ENCODE peak calls at places on chromosomes 6 and 20, in five cellular contexts. H is tibial artery, Y is MM.1S, Q is AG10803, D is BJ. U is an unnamed sample.

GRCh38 chr6:113067612-113068262 is 720.6 kb downstream of the RFPL4B start:
- DNase-seq in D (no peak), Y (peak; percentile 14), Q (peak; percentile 58), H (no peak), U (peak; percentile 32)

GRCh38 chr6:125188037-125188436 is 34.5 kb downstream of the TPD52L1 start:
- DNase-seq in H (no peak), D (no peak), Q (peak; percentile 30), Y (no peak), U (peak; percentile 56)

GRCh38 chr6:146819596-146820320 is 221.0 kb downstream of the ADGB start:
- DNase-seq in H (no peak), Q (no peak), D (no peak), Y (no peak), U (peak; percentile 1)

GRCh38 chr6:68691120-68691519 is 56.0 kb downstream of the ADGRB3 start:
- DNase-seq in D (no peak), H (no peak), Y (no peak), Q (no peak), U (no peak)

GRCh38 chr6:31734703-31735500 is 1.4 kb downstream of the CLIC1 start:
- DNase-seq in Q (peak; percentile 61), D (no peak), Y (peak; percentile 63), H (peak; percentile 53), U (no peak)

GRCh38 chr6:156776470-156776840 is 723 bp upstream of the ARID1B start:
- DNase-seq in Y (no peak), D (no peak), Q (no peak), H (no peak), U (no peak)

GRCh38 chr6:44074383-44075136 is 52.7 kb downstream of the MRPL14 start:
- DNase-seq in Q (peak; percentile 81), D (no peak), Y (peak; percentile 83), H (peak; percentile 71), U (peak; percentile 49)

GRCh38 chr6:925656-926213 is 232.8 kb upstream of the EXOC2 start:
- DNase-seq in Q (no peak), Y (no peak), H (no peak), D (no peak), U (no peak)

GRCh38 chr6:11363881-11364576 is 131.6 kb upstream of the NEDD9 start:
- DNase-seq in H (no peak), Y (no peak), Q (no peak), D (no peak), U (no peak)

GRCh38 chr20:49888341-49889244 is 26.7 kb downstream of the SPATA2 start:
- DNase-seq in Q (peak; percentile 47), Y (peak; percentile 21), D (no peak), H (no peak), U (peak; percentile 31)

GRCh38 chr6:92121228-92121627 is 1298.1 kb downstream of the EPHA7 start:
- DNase-seq in Y (no peak), D (no peak), H (no peak), Q (no peak), U (no peak)

GRCh38 chr20:21500599-21500998 is 13.3 kb downstream of the NKX2-2 start:
- DNase-seq in Y (no peak), Q (no peak), H (no peak), D (no peak), U (no peak)
- H3K4me3 ChIP-seq in Y (no peak overlapping the region), Q (no peak overlapping the region), H (no peak overlapping the region), D (no peak overlapping the region), U (no peak overlapping the region)

GRCh38 chr20:10113746-10114145 is 79.0 kb downstream of the ANKEF1 start:
- DNase-seq in H (no peak), D (no peak), Y (no peak), Q (no peak), U (no peak)
- TF ChIP-seq CTCF in H (no peak), D (no peak), Y (no peak), Q (no peak), U (no peak)

GRCh38 chr20:33399924-33400323 is 1.4 kb downstream of the CDK5RAP1 start:
- DNase-seq in H (no peak), Y (no peak), D (no peak), Q (peak; percentile 47), U (no peak)
- H3K4me3 ChIP-seq in H (no peak overlapping the region), Y (no peak overlapping the region), D (peak overlapping the region; percentile 97), Q (peak overlapping the region; percentile 99), U (no peak overlapping the region)

GRCh38 chr20:11231742-11232141 is 557.9 kb upstream of the JAG1 start:
- DNase-seq in Q (no peak), D (no peak), H (no peak), Y (no peak), U (no peak)
- TF ChIP-seq CTCF in Q (no peak), D (no peak), H (no peak), Y (no peak), U (no peak)